ENCODE peak calls at places on chromosome 5, in four cellular contexts. F, H, B and J are unnamed samples.

GRCh38 chr5:90437663-90438062 is 28.1 kb upstream of the CETN3 start:
- DNase-seq in F (no peak), H (no peak), B (no peak), J (peak; percentile 82)

GRCh38 chr5:152736906-152737305 is 331.8 kb upstream of the NMUR2 start:
- DNase-seq in F (no peak), H (no peak), B (no peak), J (no peak)

GRCh38 chr5:9851458-9851857 is 221.3 kb upstream of the TAS2R1 start:
- DNase-seq in F (peak; percentile 71), H (peak; percentile 92), B (peak; percentile 22), J (peak; percentile 8)

GRCh38 chr5:24226492-24226891 is 418.3 kb downstream of the CDH10 start:
- DNase-seq in F (peak; percentile 4), H (no peak), B (no peak), J (no peak)

GRCh38 chr5:73121109-73121443 is 701 bp downstream of the TMEM171 start:
- DNase-seq in F (no peak), H (peak; percentile 39), B (no peak), J (peak; percentile 53)

GRCh38 chr5:192970-193831 is 1.9 kb downstream of the LRRC14B start:
- DNase-seq in F (no peak), H (no peak), B (no peak), J (no peak)

GRCh38 chr5:51201708-51202107 is 181.5 kb upstream of the ISL1 start:
- DNase-seq in F (no peak), H (no peak), B (no peak), J (no peak)

GRCh38 chr5:5235685-5236084 is 95.6 kb downstream of the ADAMTS16 start:
- DNase-seq in F (no peak), H (no peak), B (no peak), J (no peak)

GRCh38 chr5:158569534-158569933 is 530.2 kb downstream of the EBF1 start:
- DNase-seq in F (no peak), H (no peak), B (peak; percentile 78), J (no peak)

GRCh38 chr5:1445313-1445894 is at the start of gene SLC6A3:
- DNase-seq in F (no peak), H (no peak), B (peak; percentile 93), J (no peak)

GRCh38 chr5:133509742-133510079 is 102.6 kb downstream of the FSTL4 start:
- DNase-seq in F (no peak), H (no peak), B (no peak), J (no peak)

GRCh38 chr5:165722401-165722800 is 2217.0 kb downstream of the MAT2B start:
- DNase-seq in F (no peak), H (no peak), B (no peak), J (no peak)

GRCh38 chr5:73183491-73183891 is 10.5 kb downstream of the TMEM174 start:
- DNase-seq in F (no peak), H (no peak), B (no peak), J (no peak)

GRCh38 chr5:1727571-1727970 is 72.1 kb downstream of the MRPL36 start:
- DNase-seq in F (no peak), H (no peak), B (peak; percentile 1), J (no peak)

GRCh38 chr5:104421431-104421830 is 858.8 kb upstream of the NUDT12 start:
- DNase-seq in F (no peak), H (no peak), B (no peak), J (no peak)

GRCh38 chr5:161306354-161306990 is 240.1 kb downstream of the GABRB2 start:
- DNase-seq in F (no peak), H (no peak), B (no peak), J (no peak)

GRCh38 chr5:158235159-158235547 is 376.2 kb upstream of the CLINT1 start:
- DNase-seq in F (no peak), H (no peak), B (no peak), J (no peak)

GRCh38 chr5:138874771-138875628 is at the start of gene LRRTM2:
- DNase-seq in F (peak; percentile 94), H (no peak), B (peak; percentile 25), J (no peak)

GRCh38 chr5:138032572-138033274 is at the start of gene FAM13B:
- DNase-seq in F (peak; percentile 72), H (peak; percentile 51), B (peak; percentile 94), J (peak; percentile 83)

GRCh38 chr5:12023614-12024241 is 119.5 kb upstream of the CTNND2 start:
- DNase-seq in F (peak; percentile 29), H (peak; percentile 93), B (peak; percentile 74), J (no peak)

GRCh38 chr5:157563373-157564148 is 12.0 kb downstream of the ADAM19 start:
- DNase-seq in F (peak; percentile 87), H (peak; percentile 77), B (no peak), J (peak; percentile 15)

GRCh38 chr5:175460126-175460525 is 16.1 kb upstream of the DRD1 start:
- DNase-seq in F (peak; percentile 34), H (peak; percentile 59), B (no peak), J (no peak)

GRCh38 chr5:171579849-171580505 is 160.5 kb downstream of the FGF18 start:
- DNase-seq in F (peak; percentile 46), H (no peak), B (no peak), J (no peak)

GRCh38 chr5:39947657-39948056 is 522.9 kb upstream of the DAB2 start:
- DNase-seq in F (peak; percentile 7), H (peak; percentile 17), B (no peak), J (no peak)

GRCh38 chr5:44663991-44664710 is 144.6 kb upstream of the MRPS30 start:
- DNase-seq in F (no peak), H (no peak), B (no peak), J (no peak)

GRCh38 chr5:139566611-139567010 is 5.5 kb downstream of the UBE2D2 start:
- DNase-seq in F (no peak), H (no peak), B (no peak), J (no peak)

GRCh38 chr5:172840778-172841154 is 6.7 kb downstream of the ERGIC1 start:
- DNase-seq in F (no peak), H (no peak), B (no peak), J (no peak)

GRCh38 chr5:172839669-172840068 is 5.6 kb downstream of the ERGIC1 start:
- DNase-seq in F (no peak), H (no peak), B (no peak), J (no peak)

GRCh38 chr5:172838151-172838875 is 4.3 kb downstream of the ERGIC1 start:
- DNase-seq in F (no peak), H (no peak), B (no peak), J (no peak)

GRCh38 chr5:172841258-172841657 is 7.2 kb downstream of the ERGIC1 start:
- DNase-seq in F (no peak), H (no peak), B (no peak), J (no peak)

DNA sequence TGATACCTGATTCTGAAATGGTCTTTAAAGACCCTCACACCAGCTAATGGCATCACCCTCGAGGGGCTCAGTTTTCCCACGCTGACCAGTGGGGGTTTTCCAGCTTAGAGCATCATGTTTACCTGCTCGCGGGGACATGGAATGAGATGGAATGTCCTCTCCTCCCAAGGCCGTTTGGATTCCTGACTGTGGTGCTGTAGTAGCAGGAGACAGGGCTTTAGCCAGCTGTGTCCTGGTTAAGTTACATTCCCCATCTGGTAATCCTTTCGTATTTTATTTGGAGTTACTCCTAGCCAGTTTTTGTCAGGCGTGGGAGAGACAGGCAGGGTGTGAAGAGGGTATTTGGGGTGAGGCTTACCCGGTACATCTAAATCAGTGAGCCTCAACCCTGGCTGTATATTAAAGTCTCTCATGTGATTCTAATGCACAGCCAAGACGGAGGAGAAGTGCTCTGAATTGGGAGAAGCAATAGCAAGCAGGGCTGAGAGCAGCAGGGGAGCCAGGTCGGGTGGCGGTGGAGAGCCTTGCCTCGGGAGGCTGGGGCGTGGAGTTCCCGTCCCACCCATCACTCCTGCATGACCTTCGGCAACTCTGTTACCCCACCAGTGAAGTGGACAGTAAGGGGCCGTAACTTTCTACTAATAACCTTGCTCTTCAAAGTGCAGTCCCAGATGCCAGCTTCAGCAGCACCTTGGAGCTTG is 6.2 kb downstream of the ERGIC1 start:
- DNase-seq in F (no peak), H (no peak), B (peak; percentile 63), J (no peak)
- H3K27ac ChIP-seq in F (no peak overlapping the region), H (no peak overlapping the region), B (no peak overlapping the region), J (no peak overlapping the region)

GRCh38 chr5:141883184-141883947 is 5.2 kb upstream of the PCDH1 start:
- DNase-seq in F (peak; percentile 17), H (peak; percentile 26), B (peak; percentile 89), J (no peak)

GRCh38 chr5:141880961-141881801 is 3.0 kb upstream of the PCDH1 start:
- DNase-seq in F (no peak), H (no peak), B (peak; percentile 27), J (no peak)

GRCh38 chr5:141879941-141880738 is 1.9 kb upstream of the PCDH1 start:
- DNase-seq in F (no peak), H (no peak), B (peak; percentile 55), J (no peak)

GRCh38 chr5:141882594-141883183 is 4.5 kb upstream of the PCDH1 start:
- DNase-seq in F (no peak), H (no peak), B (peak; percentile 16), J (no peak)

GRCh38 chr5:141881886-141882285 is 3.7 kb upstream of the PCDH1 start:
- DNase-seq in F (no peak), H (no peak), B (peak; percentile 9), J (no peak)
- TF ChIP-seq EZH2 in F (peak; percentile 18), H (no peak), B (no peak), J (no peak)

DNA sequence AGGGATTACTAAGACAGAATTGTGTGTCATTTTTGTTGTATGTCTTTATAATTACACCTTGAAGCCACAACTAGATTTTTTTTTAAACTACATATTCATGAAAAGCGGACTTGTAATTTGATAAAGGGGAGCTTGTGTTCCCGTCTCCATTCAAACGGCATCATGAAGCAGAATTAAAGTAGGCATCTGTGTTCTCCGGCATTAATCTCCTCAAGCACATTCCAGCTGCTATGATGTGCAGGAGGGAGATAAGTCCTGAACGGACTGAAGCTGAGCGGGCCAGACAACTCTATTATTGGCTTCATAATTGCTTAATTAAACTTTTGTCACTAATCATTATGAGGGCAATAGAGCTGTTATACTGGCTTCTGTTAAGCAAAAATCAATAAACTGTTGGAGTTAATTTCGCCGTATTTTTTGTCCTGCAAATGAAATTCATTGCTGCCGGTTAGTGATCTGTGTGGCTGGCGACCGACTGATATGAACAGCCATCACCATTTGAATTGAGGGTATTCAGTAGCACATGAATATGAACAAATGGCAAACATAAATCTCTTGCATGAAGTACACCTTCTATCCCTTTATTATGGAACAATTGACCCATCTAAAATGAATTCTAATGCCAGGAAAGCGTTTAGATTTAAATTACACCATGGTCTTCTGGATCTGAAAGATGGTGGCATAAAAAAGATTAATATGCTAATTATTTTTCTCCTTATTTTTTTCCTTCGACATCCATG is 408.8 kb upstream of the IRX1 start:
- DNase-seq in F (no peak), H (no peak), B (peak; percentile 51), J (no peak)
- H3K27ac ChIP-seq in F (no peak overlapping the region), H (no peak overlapping the region), B (no peak overlapping the region), J (no peak overlapping the region)

DNA sequence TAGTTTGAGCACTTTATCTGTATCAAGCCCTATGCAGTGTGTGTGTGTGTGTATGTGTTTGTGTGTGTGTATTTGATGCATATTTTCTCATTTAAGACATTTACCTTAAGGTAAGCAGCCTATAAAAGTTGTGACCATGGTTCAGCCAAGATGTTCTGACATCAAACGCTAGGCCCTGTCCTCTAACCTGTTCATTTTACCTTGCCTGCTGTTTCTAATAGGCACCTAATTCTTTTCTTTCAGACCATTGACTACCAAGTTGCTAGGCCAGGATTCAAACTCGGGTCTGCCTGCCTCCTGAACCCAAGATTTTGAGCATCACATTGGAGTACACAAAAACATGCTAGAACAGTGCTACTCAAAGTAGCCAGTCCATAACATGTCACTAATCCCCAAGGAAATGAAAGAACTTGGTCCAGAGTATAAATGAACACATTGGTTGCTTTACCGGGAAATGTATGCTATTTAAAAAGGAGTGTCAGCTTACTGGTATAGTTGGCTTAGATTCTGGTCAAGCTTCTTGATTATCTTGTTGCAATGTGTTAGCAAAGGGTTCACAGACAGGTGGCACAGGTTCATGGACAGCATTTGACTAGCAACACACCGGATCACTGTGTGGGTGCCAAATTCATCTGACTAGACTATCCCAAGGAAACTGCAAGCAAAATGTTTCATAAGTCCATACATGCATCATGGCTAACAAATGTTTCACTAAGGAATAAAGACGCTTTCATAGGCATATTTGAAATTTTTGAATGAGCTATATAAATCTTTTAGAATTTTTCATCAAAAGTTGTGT is 274.3 kb downstream of the PLK2 start:
- DNase-seq in F (no peak), H (peak; percentile 41), B (no peak), J (no peak)
- TF ChIP-seq EZH2 in F (no peak), H (no peak), B (no peak), J (no peak)